ENCODE peak calls at places on chromosomes 12 and 14, in ten cellular contexts. K, F, A, V, G, B, J, R, E and M are unnamed samples.

GRCh38 chr12:96416033-96416790 is 16.0 kb upstream of the CDK17 start:
- DNase-seq in K (no peak), E (peak; percentile 79), G (no peak), V (no peak), F (no peak), J (peak; percentile 14), B (peak; percentile 30), R (no peak), A (peak; percentile 48), M (no peak)

GRCh38 chr14:65277027-65277426 is 135.5 kb upstream of the FUT8 start:
- DNase-seq in V (no peak), R (no peak), E (no peak), K (no peak), J (no peak), A (no peak), F (no peak), B (no peak), G (no peak), M (no peak)

GRCh38 chr12:12476836-12477531 is 85.7 kb downstream of the DUSP16 start:
- DNase-seq in B (no peak), K (no peak), J (no peak), F (no peak), V (no peak), R (no peak), E (no peak), G (no peak), A (no peak), M (no peak)

GRCh38 chr12:117012189-117012805 is 86.9 kb downstream of the TESC start:
- DNase-seq in K (no peak), F (no peak), A (no peak), R (no peak), E (no peak), B (no peak), G (no peak), V (no peak), J (no peak), M (no peak)

GRCh38 chr12:78725951-78726550 is 138.5 kb upstream of the SYT1 start:
- DNase-seq in E (no peak), V (no peak), J (no peak), A (no peak), R (no peak), G (no peak), K (no peak), F (no peak), B (no peak), M (no peak)

GRCh38 chr14:92686763-92687427 is 61.5 kb downstream of the LGMN start:
- DNase-seq in B (peak; percentile 91), R (peak; percentile 91), K (peak; percentile 82), J (peak; percentile 57), E (no peak), V (peak; percentile 80), G (peak; percentile 83), A (no peak), F (peak; percentile 67), M (peak; percentile 89)

GRCh38 chr12:19031032-19031431 is 98.5 kb upstream of the PLEKHA5 start:
- DNase-seq in B (no peak), F (no peak), A (peak; percentile 83), E (peak; percentile 72), R (no peak), J (peak; percentile 49), K (no peak), G (no peak), V (no peak), M (no peak)

GRCh38 chr14:32567543-32568384 is 238.7 kb downstream of the AKAP6 start:
- DNase-seq in E (no peak), J (no peak), V (no peak), F (no peak), G (no peak), B (no peak), K (no peak), R (no peak), A (no peak), M (no peak)

GRCh38 chr12:102562836-102563425 is 82.6 kb upstream of the IGF1 start:
- DNase-seq in V (no peak), G (no peak), J (peak; percentile 84), F (no peak), E (no peak), K (no peak), B (peak; percentile 69), A (no peak), R (no peak), M (no peak)

GRCh38 chr14:38012056-38012455 is 195.6 kb upstream of the SSTR1 start:
- DNase-seq in K (no peak), V (no peak), J (no peak), G (no peak), E (no peak), B (no peak), R (no peak), F (no peak), A (no peak), M (no peak)

GRCh38 chr14:38016497-38016896 is 191.2 kb upstream of the SSTR1 start:
- DNase-seq in F (no peak), R (no peak), E (no peak), B (no peak), G (no peak), A (no peak), J (no peak), K (no peak), V (no peak), M (no peak)
- TF ChIP-seq CTCF in F (no peak), R (peak; percentile 37), E (peak; percentile 64), B (peak; percentile 30), G (no peak), A (peak; percentile 33), J (peak; percentile 34), K (no peak), V (peak; percentile 8), M (no peak)

GRCh38 chr12:55705802-55706402 is 1.8 kb downstream of the ITGA7 start:
- DNase-seq in A (no peak), G (no peak), V (no peak), F (no peak), J (no peak), B (peak; percentile 40), K (no peak), E (no peak), R (no peak), M (peak; percentile 53)
- TF ChIP-seq CTCF in A (peak; percentile 41), G (no peak), V (peak; percentile 61), F (peak; percentile 35), J (peak; percentile 30), B (peak; percentile 44), K (no peak), E (peak; percentile 62), R (peak; percentile 40), M (peak; percentile 45)

DNA sequence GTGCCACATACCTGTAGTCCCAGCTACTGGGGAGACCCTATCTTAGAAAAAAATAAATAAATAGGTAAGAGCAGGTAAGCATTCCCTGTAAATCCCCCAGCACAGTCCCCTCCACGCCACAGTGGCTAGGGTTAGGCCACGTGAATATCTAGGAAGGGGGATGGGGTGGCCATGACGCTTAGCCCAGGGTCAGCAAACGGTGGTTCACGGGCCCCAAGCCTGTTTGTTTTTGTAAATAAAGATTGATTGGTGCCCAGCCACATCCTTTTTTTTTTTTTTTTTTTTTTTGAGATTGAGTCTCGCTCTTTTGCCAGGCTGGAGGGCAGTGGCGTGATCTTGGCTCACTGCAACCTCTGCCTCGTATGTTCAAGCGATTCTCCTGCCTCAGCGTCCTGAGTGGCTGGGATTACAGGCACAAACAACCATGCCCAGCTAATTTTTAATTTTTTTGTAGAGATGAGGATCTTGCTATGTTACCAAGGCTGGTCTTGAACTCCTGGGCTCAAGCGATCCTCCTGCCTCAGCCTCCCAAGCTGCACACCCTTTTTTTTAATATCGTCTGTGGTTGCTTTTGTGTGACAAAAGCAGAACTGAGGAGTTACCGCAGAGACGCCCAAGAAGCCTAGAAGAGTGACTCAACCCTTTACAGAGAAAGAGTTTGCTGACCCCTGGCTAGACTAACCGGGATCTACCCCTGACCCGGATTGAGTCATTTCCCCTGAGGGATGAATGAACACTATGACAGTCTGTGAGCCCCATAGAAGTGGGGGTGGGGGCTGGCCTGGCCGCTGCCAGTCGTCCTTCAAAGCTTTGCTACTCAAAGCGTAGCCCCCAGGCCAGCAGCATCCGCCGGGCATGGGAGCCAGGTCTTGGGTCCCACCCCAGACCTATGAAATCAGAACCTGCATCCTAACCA is 113.7 kb upstream of the NCOR2 start:
- DNase-seq in G (peak; percentile 26), E (no peak), R (no peak), B (peak; percentile 76), V (peak; percentile 67), K (no peak), F (peak; percentile 58), J (peak; percentile 72), A (no peak), M (peak; percentile 66)
- TF ChIP-seq CTCF in G (no peak), E (peak; percentile 32), R (no peak), B (no peak), V (peak; percentile 57), K (no peak), F (peak; percentile 33), J (peak; percentile 38), A (peak; percentile 42), M (peak; percentile 15)

GRCh38 chr14:75515631-75515999 is 6.7 kb upstream of the BATF start:
- DNase-seq in A (no peak), G (peak; percentile 64), B (no peak), R (no peak), J (no peak), V (no peak), K (no peak), E (no peak), F (no peak), M (peak; percentile 57)

GRCh38 chr14:75513911-75514672 is 8.2 kb upstream of the BATF start:
- DNase-seq in B (no peak), A (no peak), V (no peak), F (no peak), J (no peak), K (peak; percentile 65), E (no peak), G (peak; percentile 45), R (no peak), M (peak; percentile 64)

GRCh38 chr14:75511201-75511600 is 11.1 kb upstream of the BATF start:
- DNase-seq in J (no peak), B (no peak), F (no peak), A (no peak), V (no peak), G (no peak), K (no peak), E (no peak), R (no peak), M (no peak)

GRCh38 chr14:75518625-75519024 is 3.6 kb upstream of the BATF start:
- DNase-seq in A (no peak), B (no peak), K (no peak), R (no peak), J (no peak), V (no peak), G (no peak), E (no peak), F (no peak), M (no peak)

DNA sequence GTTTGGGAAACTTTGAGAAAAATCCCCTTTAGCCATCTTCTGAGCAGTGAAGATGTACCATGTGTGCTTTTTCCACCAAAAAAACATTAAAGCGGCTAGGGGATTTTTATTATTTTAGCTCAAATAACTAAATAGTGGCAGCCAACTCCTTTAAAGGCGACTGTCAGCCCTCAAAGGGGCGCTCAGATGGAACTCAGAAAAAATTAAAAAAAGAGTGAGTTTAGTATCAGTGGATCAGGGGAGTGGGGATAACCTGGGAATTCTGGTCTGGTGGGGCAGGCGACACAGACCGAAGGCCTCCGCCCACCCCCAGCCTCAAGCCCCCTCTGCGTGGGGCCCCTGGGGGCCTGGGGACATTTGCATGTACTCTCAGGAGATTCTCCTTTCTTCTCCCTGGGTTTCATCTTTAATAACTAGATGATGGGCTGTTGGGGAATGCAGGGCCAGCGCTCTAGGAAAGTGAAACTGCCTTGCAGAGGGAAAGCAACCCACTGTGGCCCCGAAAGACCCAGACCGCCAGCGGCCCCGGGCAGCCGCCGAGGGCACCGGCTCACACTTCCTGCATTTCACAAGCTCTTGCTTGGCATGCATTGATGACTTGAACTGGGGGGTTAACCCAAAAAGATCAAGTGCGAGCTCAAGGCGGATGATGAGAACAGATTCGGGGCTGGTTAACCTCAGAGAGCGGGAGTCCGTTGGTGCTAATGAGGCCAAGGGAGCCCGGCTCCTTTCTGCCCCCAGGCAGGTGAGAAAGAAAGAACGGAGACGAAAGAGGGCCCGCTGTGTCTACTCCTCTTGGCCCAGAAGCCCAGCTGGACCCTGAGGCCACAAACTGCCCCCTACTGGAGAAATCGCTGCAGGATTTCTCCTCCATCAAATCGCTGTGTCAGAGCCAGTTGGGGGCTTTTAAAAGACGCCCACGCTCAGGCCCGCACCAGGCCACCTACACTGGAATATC is 7.3 kb upstream of the BATF start:
- DNase-seq in F (no peak), E (no peak), A (no peak), V (peak; percentile 26), K (peak; percentile 37), R (no peak), G (peak; percentile 61), B (peak; percentile 15), J (peak; percentile 59), M (peak; percentile 60)
- TF ChIP-seq CTCF in F (no peak), E (peak; percentile 36), A (no peak), V (no peak), K (peak; percentile 18), R (no peak), G (no peak), B (no peak), J (no peak), M (no peak)